ENCODE peak calls at places on chromosomes 16 and 17, in six cellular contexts. P, X, L, N, K and C are unnamed samples.

GRCh38 chr17:13582776-13583414 is 18.8 kb downstream of the HS3ST3A1 start:
- DNase-seq in P (no peak), X (no peak), L (peak; percentile 60), N (peak; percentile 92), K (no peak), C (no peak)

GRCh38 chr17:51707216-51707615 is 446.9 kb downstream of the UTP18 start:
- DNase-seq in P (no peak), X (no peak), L (no peak), N (peak; percentile 16), K (no peak), C (no peak)

GRCh38 chr16:53509906-53510703 is 7.1 kb upstream of the AKTIP start:
- DNase-seq in P (peak; percentile 64), X (peak; percentile 69), L (peak; percentile 62), N (peak; percentile 91), K (no peak), C (peak; percentile 69)

GRCh38 chr17:40364121-40364861 is at the start of gene GJD3:
- DNase-seq in P (no peak), X (no peak), L (no peak), N (no peak), K (no peak), C (peak; percentile 89)

GRCh38 chr16:49437344-49437743 is 63.7 kb downstream of the C16orf78 start:
- DNase-seq in P (no peak), X (no peak), L (no peak), N (no peak), K (no peak), C (no peak)

GRCh38 chr16:13919330-13919682 is 648 bp upstream of the ERCC4 start:
- DNase-seq in P (peak; percentile 74), X (no peak), L (peak; percentile 45), N (peak; percentile 63), K (no peak), C (no peak)

GRCh38 chr16:30767767-30768465 is 5.8 kb downstream of the RNF40 start:
- DNase-seq in P (no peak), X (no peak), L (no peak), N (no peak), K (no peak), C (no peak)

GRCh38 chr17:16425698-16426659 is 10.6 kb downstream of the TRPV2 start:
- DNase-seq in P (no peak), X (no peak), L (no peak), N (no peak), K (no peak), C (peak; percentile 32)

GRCh38 chr17:76240461-76241204 is at the start of gene RNF157:
- DNase-seq in P (peak; percentile 78), X (peak; percentile 81), L (peak; percentile 48), N (peak; percentile 49), K (no peak), C (peak; percentile 91)

DNA sequence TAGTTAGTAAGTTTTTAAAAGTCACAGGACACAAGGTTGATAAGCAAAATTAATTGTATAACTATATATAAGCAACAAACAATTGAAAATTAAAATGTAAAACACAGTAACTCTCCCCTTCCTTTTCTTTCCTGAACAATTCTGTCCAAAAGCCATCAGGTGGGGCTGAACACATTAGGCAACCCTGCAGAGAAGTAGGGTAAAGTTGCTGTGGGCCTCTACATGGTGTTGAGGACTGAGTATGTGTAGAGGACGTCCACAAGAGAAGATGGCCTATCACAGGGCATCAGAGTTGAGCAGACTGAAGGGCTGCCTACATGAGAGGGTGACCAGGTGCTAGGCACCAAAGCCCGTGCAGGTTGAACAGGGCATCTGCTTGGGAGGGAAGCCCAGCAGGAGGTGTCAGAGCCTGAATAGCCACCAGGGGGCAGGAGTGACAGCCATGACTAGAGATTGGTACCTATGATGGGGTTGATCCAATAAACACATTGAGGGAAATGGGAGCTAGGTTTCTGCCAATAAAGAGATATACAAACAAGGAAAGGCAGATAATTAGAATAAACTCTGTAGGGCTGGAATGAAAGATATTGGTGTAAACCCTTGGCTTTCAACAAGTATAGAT is 415.1 kb downstream of the NPIPA8 start:
- DNase-seq in P (no peak), X (no peak), L (no peak), N (peak; percentile 32), K (peak; percentile 34), C (peak; percentile 66)
- H4K91ac ChIP-seq in P (no peak overlapping the region), X (no peak overlapping the region), L (no peak overlapping the region), N (no peak overlapping the region), K (no peak overlapping the region), C (no peak overlapping the region)

GRCh38 chr17:3513305-3514035 is 37.7 kb downstream of the ASPA start:
- DNase-seq in P (no peak), X (no peak), L (no peak), N (peak; percentile 87), K (no peak), C (no peak)

GRCh38 chr17:3510090-3510489 is 34.3 kb downstream of the ASPA start:
- DNase-seq in P (no peak), X (no peak), L (no peak), N (no peak), K (no peak), C (no peak)

GRCh38 chr17:3511841-3512511 is 36.2 kb downstream of the ASPA start:
- DNase-seq in P (no peak), X (no peak), L (no peak), N (peak; percentile 95), K (no peak), C (no peak)

GRCh38 chr17:3512512-3513171 is 36.8 kb downstream of the ASPA start:
- DNase-seq in P (no peak), X (peak; percentile 53), L (peak; percentile 20), N (peak; percentile 94), K (no peak), C (no peak)

GRCh38 chr17:3514873-3515272 is 39.1 kb downstream of the ASPA start:
- DNase-seq in P (no peak), X (no peak), L (no peak), N (no peak), K (no peak), C (no peak)
- H3K27ac ChIP-seq in P (no peak overlapping the region), X (no peak overlapping the region), L (no peak overlapping the region), N (no peak overlapping the region), K (no peak overlapping the region), C (no peak overlapping the region)

GRCh38 chr17:307741-308507 is 44.7 kb downstream of the RPH3AL start:
- DNase-seq in P (no peak), X (no peak), L (no peak), N (no peak), K (no peak), C (no peak)
- H4K91ac ChIP-seq in P (peak overlapping the region; percentile 20), X (no peak overlapping the region), L (no peak overlapping the region), N (no peak overlapping the region), K (no peak overlapping the region), C (no peak overlapping the region)

DNA sequence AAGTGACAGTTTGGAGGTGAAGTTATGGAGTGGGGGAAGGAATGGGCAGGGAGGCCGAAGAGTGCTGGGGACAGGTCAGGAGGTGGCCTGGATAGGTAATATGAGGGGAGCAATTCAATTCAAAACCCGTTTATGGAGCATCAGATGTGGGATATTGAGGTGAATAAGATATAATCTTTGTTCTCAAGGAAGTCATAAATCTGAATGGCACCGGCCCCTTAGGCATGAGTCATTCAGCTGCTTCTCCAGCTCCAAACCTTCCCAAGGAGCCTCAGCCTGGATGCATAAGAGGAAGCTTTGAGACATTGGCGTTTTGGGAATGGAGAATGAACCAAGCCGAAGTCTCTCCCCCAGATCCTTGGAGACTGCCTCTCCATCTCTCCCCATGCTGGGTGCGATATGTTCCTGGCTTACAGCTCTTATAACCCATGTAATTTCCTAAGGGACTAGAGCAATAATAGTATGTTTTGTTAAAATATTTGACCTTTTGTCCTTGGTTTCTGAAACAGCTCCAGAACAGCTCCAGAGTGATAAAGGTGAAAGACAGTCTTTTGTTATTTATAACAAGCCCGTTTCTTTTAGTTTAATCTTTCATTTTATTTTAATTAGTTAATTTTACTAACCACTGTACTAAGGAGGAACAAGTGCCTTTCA is 1.7 kb downstream of the TUBG2 start:
- DNase-seq in P (peak; percentile 86), X (no peak), L (peak; percentile 72), N (no peak), K (no peak), C (no peak)
- H3K27ac ChIP-seq in P (peak overlapping the region; percentile 85), X (no peak overlapping the region), L (peak overlapping the region; percentile 8), N (no peak overlapping the region), K (no peak overlapping the region), C (no peak overlapping the region)

GRCh38 chr17:10249271-10250010 is 51.0 kb upstream of the GAS7 start:
- DNase-seq in P (no peak), X (no peak), L (no peak), N (no peak), K (no peak), C (no peak)

GRCh38 chr17:10243905-10244844 is 45.8 kb upstream of the GAS7 start:
- DNase-seq in P (peak; percentile 57), X (no peak), L (peak; percentile 35), N (peak; percentile 11), K (no peak), C (no peak)

GRCh38 chr17:10251212-10251948 is 53.0 kb upstream of the GAS7 start:
- DNase-seq in P (no peak), X (no peak), L (no peak), N (peak; percentile 34), K (no peak), C (no peak)

DNA sequence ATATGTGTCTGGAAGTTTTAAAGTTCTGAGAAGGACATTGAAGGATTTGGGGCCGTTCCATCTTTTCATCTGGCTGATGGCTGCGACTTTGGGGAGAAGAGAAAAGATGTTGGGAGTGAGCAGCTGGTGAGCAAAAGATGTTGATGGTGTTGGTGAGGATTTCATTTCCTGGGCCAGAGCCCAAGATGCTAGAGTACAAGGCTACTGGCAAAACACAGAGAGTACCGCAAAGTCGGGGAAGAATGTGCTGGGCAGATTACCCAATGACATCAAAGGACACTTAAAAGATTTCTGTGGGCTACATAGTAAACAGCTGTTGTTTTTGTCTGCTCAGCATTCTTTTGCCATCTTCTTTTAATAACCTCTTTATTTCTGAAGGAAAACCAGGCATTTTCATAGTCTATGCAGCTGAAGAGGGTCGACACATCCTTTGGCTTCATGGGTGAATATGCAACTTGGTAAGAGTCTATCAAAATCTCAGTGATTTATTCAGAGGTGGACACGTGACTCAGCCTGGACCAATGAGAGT is 49.5 kb upstream of the GAS7 start:
- DNase-seq in P (no peak), X (no peak), L (no peak), N (peak; percentile 8), K (no peak), C (no peak)
- H4K91ac ChIP-seq in P (no peak overlapping the region), X (no peak overlapping the region), L (no peak overlapping the region), N (no peak overlapping the region), K (no peak overlapping the region), C (no peak overlapping the region)

GRCh38 chr16:66670691-66671090 is 25.9 kb downstream of the CMTM4 start:
- DNase-seq in P (no peak), X (no peak), L (no peak), N (no peak), K (no peak), C (no peak)
- H3K27ac ChIP-seq in P (no peak overlapping the region), X (no peak overlapping the region), L (no peak overlapping the region), N (no peak overlapping the region), K (no peak overlapping the region), C (no peak overlapping the region)

DNA sequence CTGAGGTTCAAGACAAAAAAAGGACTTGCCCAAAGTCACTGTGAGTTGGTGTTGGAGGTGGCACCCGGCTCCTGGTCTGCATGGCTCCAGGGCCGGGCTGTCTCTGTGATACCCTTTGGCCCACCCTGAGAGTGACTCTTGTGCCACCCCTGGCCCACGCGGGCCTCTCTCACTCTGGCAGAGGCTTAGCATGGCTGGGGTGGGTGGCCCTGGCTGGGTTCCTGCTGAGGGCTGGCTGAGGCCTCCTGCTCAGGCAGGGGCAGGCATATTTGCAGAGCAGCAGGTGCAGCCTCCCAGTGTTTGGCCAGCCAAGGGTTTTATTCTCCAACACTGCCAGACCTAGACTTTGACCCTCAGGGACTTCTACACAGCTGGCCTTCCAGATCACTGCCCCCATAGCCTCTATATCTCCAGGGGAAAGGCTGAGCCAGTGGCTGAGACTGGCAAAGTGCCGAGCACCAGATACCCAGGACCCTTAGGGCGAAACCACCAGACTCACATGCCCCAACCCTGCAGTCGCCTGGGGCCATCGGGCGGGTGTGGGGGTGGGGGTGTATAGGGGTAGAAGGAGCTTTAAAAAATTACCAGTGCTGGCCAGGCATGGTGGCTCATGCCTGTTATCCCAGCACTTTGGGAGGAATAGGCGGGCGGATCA is 21.5 kb upstream of the ADGRG1 start:
- DNase-seq in P (no peak), X (no peak), L (no peak), N (peak; percentile 97), K (no peak), C (no peak)
- H4K91ac ChIP-seq in P (no peak overlapping the region), X (no peak overlapping the region), L (no peak overlapping the region), N (no peak overlapping the region), K (no peak overlapping the region), C (no peak overlapping the region)